ENCODE peak calls at places on chromosomes 12 and 14, in seven cellular contexts. One of them, this sample, is unnamed.

GRCh38 chr12:121300083-121300819 is 3.7 kb upstream of the CAMKK2 start:
- DNase-seq in SK-N-SH: no peak
- DNase-seq in K562: no peak
- DNase-seq in HepG2: no peak
- DNase-seq in HCT116: no peak
- DNase-seq in H1: no peak
- DNase-seq in GM12878: no peak
- DNase-seq in this sample: no peak

GRCh38 chr12:19144287-19144686 is 14.8 kb downstream of the PLEKHA5 start:
- DNase-seq in SK-N-SH: no peak
- DNase-seq in K562: peak; percentile 59
- DNase-seq in GM12878: no peak
- DNase-seq in H1: no peak
- DNase-seq in HCT116: no peak
- DNase-seq in HepG2: no peak
- DNase-seq in this sample: no peak

GRCh38 chr12:18886962-18887361 is 149.0 kb downstream of the CAPZA3 start:
- DNase-seq in K562: no peak
- DNase-seq in SK-N-SH: no peak
- DNase-seq in GM12878: no peak
- DNase-seq in HCT116: no peak
- DNase-seq in H1: no peak
- DNase-seq in HepG2: no peak
- DNase-seq in this sample: no peak

GRCh38 chr12:58254463-58254862 is 313.1 kb downstream of the ATP23 start:
- DNase-seq in GM12878: no peak
- DNase-seq in K562: no peak
- DNase-seq in HepG2: no peak
- DNase-seq in HCT116: no peak
- DNase-seq in H1: no peak
- DNase-seq in SK-N-SH: no peak
- DNase-seq in this sample: no peak

GRCh38 chr14:54807881-54808280 is 94.7 kb downstream of the GCH1 start:
- DNase-seq in GM12878: no peak
- DNase-seq in K562: no peak
- DNase-seq in H1: no peak
- DNase-seq in HepG2: no peak
- DNase-seq in SK-N-SH: no peak
- DNase-seq in HCT116: no peak
- DNase-seq in this sample: no peak

GRCh38 chr12:119412811-119413794 is 78.6 kb downstream of the CCDC60 start:
- DNase-seq in K562: peak; percentile 75
- DNase-seq in HepG2: peak; percentile 43
- DNase-seq in HCT116: peak; percentile 56
- DNase-seq in SK-N-SH: peak; percentile 70
- DNase-seq in H1: peak; percentile 91
- DNase-seq in GM12878: no peak
- DNase-seq in this sample: peak; percentile 79

GRCh38 chr12:46110928-46111699 is 120.7 kb upstream of the SCAF11 start:
- DNase-seq in GM12878: no peak
- DNase-seq in K562: no peak
- DNase-seq in H1: no peak
- DNase-seq in HCT116: no peak
- DNase-seq in SK-N-SH: no peak
- DNase-seq in HepG2: peak; percentile 60
- DNase-seq in this sample: no peak

GRCh38 chr14:77026930-77027537 is 1.5 kb downstream of the IRF2BPL start:
- DNase-seq in H1: no peak
- DNase-seq in HepG2: no peak
- DNase-seq in HCT116: no peak
- DNase-seq in GM12878: no peak
- DNase-seq in K562: peak; percentile 57
- DNase-seq in SK-N-SH: peak; percentile 72
- DNase-seq in this sample: no peak

GRCh38 chr12:15522574-15523187 is 200.4 kb downstream of the PTPRO start:
- DNase-seq in HCT116: peak; percentile 36
- DNase-seq in GM12878: no peak
- DNase-seq in K562: peak; percentile 9
- DNase-seq in HepG2: peak; percentile 38
- DNase-seq in SK-N-SH: peak; percentile 43
- DNase-seq in H1: no peak
- DNase-seq in this sample: peak; percentile 29

GRCh38 chr12:57128519-57129247 is 400 bp downstream of the LRP1 start:
- DNase-seq in GM12878: no peak
- DNase-seq in HCT116: no peak
- DNase-seq in SK-N-SH: peak; percentile 66
- DNase-seq in K562: no peak
- DNase-seq in H1: peak; percentile 79
- DNase-seq in HepG2: no peak
- DNase-seq in this sample: no peak

GRCh38 chr12:1629338-1630080 is 478 bp downstream of the WNT5B start:
- DNase-seq in SK-N-SH: peak; percentile 86
- DNase-seq in GM12878: no peak
- DNase-seq in HepG2: peak; percentile 32
- DNase-seq in K562: no peak
- DNase-seq in HCT116: no peak
- DNase-seq in H1: peak; percentile 72
- DNase-seq in this sample: no peak

GRCh38 chr12:46664771-46665287 is 161.0 kb downstream of the SLC38A4 start:
- DNase-seq in GM12878: peak; percentile 7
- DNase-seq in H1: no peak
- DNase-seq in K562: peak; percentile 45
- DNase-seq in HCT116: peak; percentile 72
- DNase-seq in HepG2: peak; percentile 83
- DNase-seq in SK-N-SH: no peak
- DNase-seq in this sample: no peak

GRCh38 chr14:99572173-99572999 is 31.6 kb downstream of the CCDC85C start:
- DNase-seq in SK-N-SH: peak; percentile 87
- DNase-seq in HCT116: no peak
- DNase-seq in K562: peak; percentile 93
- DNase-seq in GM12878: no peak
- DNase-seq in H1: no peak
- DNase-seq in HepG2: no peak
- DNase-seq in this sample: no peak

GRCh38 chr12:632102-632696 is 31.0 kb downstream of the NINJ2 start:
- DNase-seq in GM12878: no peak
- DNase-seq in H1: no peak
- DNase-seq in HepG2: peak; percentile 93
- DNase-seq in HCT116: no peak
- DNase-seq in K562: no peak
- DNase-seq in SK-N-SH: no peak
- DNase-seq in this sample: peak; percentile 93

GRCh38 chr12:52517888-52518287 is 2.3 kb downstream of the KRT5 start:
- DNase-seq in SK-N-SH: no peak
- DNase-seq in HCT116: no peak
- DNase-seq in GM12878: no peak
- DNase-seq in HepG2: no peak
- DNase-seq in H1: peak; percentile 14
- DNase-seq in K562: no peak
- DNase-seq in this sample: no peak

GRCh38 chr12:126271138-126271537 is 1205.9 kb downstream of the AACS start:
- DNase-seq in HepG2: no peak
- DNase-seq in SK-N-SH: peak; percentile 2
- DNase-seq in H1: no peak
- DNase-seq in GM12878: no peak
- DNase-seq in K562: no peak
- DNase-seq in HCT116: no peak
- DNase-seq in this sample: no peak

GRCh38 chr14:104865631-104866441 is 768 bp downstream of the CEP170B start:
- DNase-seq in K562: peak; percentile 75
- DNase-seq in H1: peak; percentile 77
- DNase-seq in GM12878: no peak
- DNase-seq in SK-N-SH: peak; percentile 80
- DNase-seq in HepG2: no peak
- DNase-seq in HCT116: peak; percentile 8
- DNase-seq in this sample: peak; percentile 81

GRCh38 chr14:101007765-101008164 is 104.2 kb upstream of the RTL1 start:
- DNase-seq in H1: peak; percentile 14
- DNase-seq in HepG2: no peak
- DNase-seq in K562: no peak
- DNase-seq in GM12878: no peak
- DNase-seq in SK-N-SH: no peak
- DNase-seq in HCT116: no peak
- DNase-seq in this sample: no peak

GRCh38 chr12:53186745-53187144 is 6.0 kb upstream of the CSAD start:
- DNase-seq in HepG2: no peak
- DNase-seq in HCT116: no peak
- DNase-seq in SK-N-SH: no peak
- DNase-seq in GM12878: no peak
- DNase-seq in H1: no peak
- DNase-seq in K562: no peak
- DNase-seq in this sample: no peak

GRCh38 chr12:104742551-104742961 is 215.5 kb downstream of the SLC41A2 start:
- DNase-seq in HepG2: no peak
- DNase-seq in GM12878: no peak
- DNase-seq in K562: no peak
- DNase-seq in H1: no peak
- DNase-seq in HCT116: no peak
- DNase-seq in SK-N-SH: no peak
- DNase-seq in this sample: no peak

GRCh38 chr14:104351849-104352492 is 213.6 kb downstream of the KIF26A start:
- DNase-seq in HCT116: no peak
- DNase-seq in H1: no peak
- DNase-seq in K562: no peak
- DNase-seq in HepG2: no peak
- DNase-seq in SK-N-SH: no peak
- DNase-seq in GM12878: no peak
- DNase-seq in this sample: no peak

GRCh38 chr14:99971929-99972747 is 93.1 kb upstream of the EVL start:
- DNase-seq in SK-N-SH: peak; percentile 67
- DNase-seq in GM12878: no peak
- DNase-seq in K562: peak; percentile 42
- DNase-seq in HepG2: no peak
- DNase-seq in H1: no peak
- DNase-seq in HCT116: no peak
- DNase-seq in this sample: no peak

GRCh38 chr12:27639265-27639664 is 57.0 kb upstream of the REP15 start:
- DNase-seq in H1: no peak
- DNase-seq in HepG2: peak; percentile 13
- DNase-seq in GM12878: no peak
- DNase-seq in SK-N-SH: no peak
- DNase-seq in HCT116: no peak
- DNase-seq in K562: no peak
- DNase-seq in this sample: no peak
- TF ChIP-seq JUND in H1: no peak
- TF ChIP-seq JUND in HepG2: no peak
- TF ChIP-seq JUND in GM12878: no peak
- TF ChIP-seq JUND in SK-N-SH: no peak
- TF ChIP-seq JUND in HCT116: no peak
- TF ChIP-seq JUND in K562: no peak
- TF ChIP-seq JUND in this sample: no peak

DNA sequence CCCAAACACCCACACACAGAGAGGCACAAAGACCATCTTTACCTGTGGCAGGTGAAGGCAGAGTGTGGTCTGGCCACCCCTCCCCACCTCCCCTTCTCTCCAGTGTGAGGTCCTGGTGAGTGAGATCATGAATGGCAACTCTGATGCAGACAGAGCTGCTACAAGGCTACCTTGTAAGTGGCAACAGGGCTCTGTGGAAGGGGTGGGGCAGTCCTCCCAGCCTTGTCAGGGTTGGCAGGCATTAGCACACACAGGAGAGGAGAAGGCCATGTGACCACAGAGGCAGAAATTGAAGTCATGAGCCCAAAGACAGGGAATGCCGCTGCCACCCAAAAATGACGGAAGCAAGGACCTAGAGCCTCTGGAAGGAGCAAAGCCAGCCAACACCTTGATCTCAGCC is 30.7 kb downstream of the VWF start:
- DNase-seq in HCT116: no peak
- DNase-seq in H1: no peak
- DNase-seq in K562: no peak
- DNase-seq in GM12878: no peak
- DNase-seq in HepG2: no peak
- DNase-seq in SK-N-SH: no peak
- DNase-seq in this sample: no peak
- TF ChIP-seq JUND in HCT116: no peak
- TF ChIP-seq JUND in H1: no peak
- TF ChIP-seq JUND in K562: no peak
- TF ChIP-seq JUND in GM12878: no peak
- TF ChIP-seq JUND in HepG2: no peak
- TF ChIP-seq JUND in SK-N-SH: no peak
- TF ChIP-seq JUND in this sample: no peak

DNA sequence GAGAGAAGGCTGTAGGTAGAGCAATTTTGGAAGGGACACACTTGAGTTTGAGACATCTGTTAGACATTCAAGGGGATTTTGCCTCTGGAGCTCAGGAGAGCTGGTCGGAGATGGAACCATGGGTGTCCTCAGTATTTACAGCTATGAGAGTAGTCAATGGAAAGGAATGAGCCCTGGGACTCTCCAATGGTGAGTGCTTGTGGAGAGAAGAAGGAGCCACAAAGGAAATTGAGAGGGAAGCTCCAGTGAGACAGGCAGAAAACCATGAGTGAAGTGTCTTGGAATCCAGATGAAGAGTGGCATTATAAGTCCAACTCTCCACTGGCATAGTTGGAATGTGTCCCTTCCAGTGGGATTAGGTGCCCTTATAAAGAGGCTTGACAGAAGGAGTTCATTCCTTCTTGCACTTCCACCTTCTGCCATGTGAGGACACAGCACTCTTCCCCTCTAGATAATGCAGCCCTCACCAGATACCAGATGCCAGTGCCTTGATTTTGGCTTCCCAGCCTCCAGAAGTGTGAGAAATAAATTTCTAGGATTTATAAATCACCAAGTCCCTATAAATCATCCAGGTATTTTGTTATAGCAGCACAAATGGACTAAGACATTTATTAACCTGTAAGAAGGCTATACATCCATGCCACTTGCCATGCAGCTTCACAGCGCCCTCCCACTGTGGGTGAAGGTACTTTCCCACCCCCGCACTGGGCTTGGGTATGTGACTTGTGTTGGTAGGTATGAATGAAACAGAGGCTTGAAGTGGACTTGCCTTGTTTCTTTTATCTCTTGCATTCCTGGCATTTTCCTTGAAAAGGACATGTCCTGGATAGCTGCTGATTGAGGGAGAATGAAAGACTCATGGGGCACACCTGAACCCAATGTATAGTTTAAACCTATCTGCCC is 27.3 kb downstream of the LLPH start:
- DNase-seq in GM12878: no peak
- DNase-seq in H1: peak; percentile 74
- DNase-seq in HepG2: no peak
- DNase-seq in K562: no peak
- DNase-seq in SK-N-SH: no peak
- DNase-seq in HCT116: peak; percentile 24
- DNase-seq in this sample: no peak
- TF ChIP-seq JUND in GM12878: no peak
- TF ChIP-seq JUND in H1: no peak
- TF ChIP-seq JUND in HepG2: no peak
- TF ChIP-seq JUND in K562: no peak
- TF ChIP-seq JUND in SK-N-SH: no peak
- TF ChIP-seq JUND in HCT116: no peak
- TF ChIP-seq JUND in this sample: no peak

GRCh38 chr14:90548455-90548854 is 151.6 kb downstream of the CALM1 start:
- DNase-seq in SK-N-SH: no peak
- DNase-seq in K562: no peak
- DNase-seq in HepG2: no peak
- DNase-seq in GM12878: no peak
- DNase-seq in HCT116: no peak
- DNase-seq in H1: no peak
- DNase-seq in this sample: no peak
- TF ChIP-seq JUND in SK-N-SH: no peak
- TF ChIP-seq JUND in K562: no peak
- TF ChIP-seq JUND in HepG2: no peak
- TF ChIP-seq JUND in GM12878: no peak
- TF ChIP-seq JUND in HCT116: no peak
- TF ChIP-seq JUND in H1: no peak
- TF ChIP-seq JUND in this sample: no peak

GRCh38 chr12:101793401-101793800 is 37.4 kb downstream of the GNPTAB start:
- DNase-seq in SK-N-SH: no peak
- DNase-seq in HepG2: no peak
- DNase-seq in HCT116: no peak
- DNase-seq in H1: no peak
- DNase-seq in GM12878: peak; percentile 9
- DNase-seq in K562: peak; percentile 69
- DNase-seq in this sample: no peak
- TF ChIP-seq JUND in SK-N-SH: no peak
- TF ChIP-seq JUND in HepG2: no peak
- TF ChIP-seq JUND in HCT116: no peak
- TF ChIP-seq JUND in H1: no peak
- TF ChIP-seq JUND in GM12878: no peak
- TF ChIP-seq JUND in K562: peak; percentile 77
- TF ChIP-seq JUND in this sample: no peak

This sample was measured in T47D.